ENCODE peak calls at places on chromosome 20, in five cellular contexts. One of them, this sample, is unnamed.

GRCh38 chr20:53844259-53844658 is 226.1 kb downstream of the BCAS1 start:
- DNase-seq in Calu3: no peak
- DNase-seq in H4: no peak
- DNase-seq in cerebellum: no peak
- DNase-seq in stromal cell of bone marrow: no peak
- DNase-seq in this sample: no peak

GRCh38 chr20:2942439-2942838 is 69.2 kb downstream of the PTPRA start:
- DNase-seq in stromal cell of bone marrow: peak
- DNase-seq in H4: no peak
- DNase-seq in cerebellum: no peak
- DNase-seq in Calu3: no peak
- DNase-seq in this sample: peak

GRCh38 chr20:20003088-20003954 is 13.8 kb upstream of the NAA20 start:
- DNase-seq in stromal cell of bone marrow: no peak
- DNase-seq in H4: no peak
- DNase-seq in Calu3: no peak
- DNase-seq in cerebellum: no peak
- DNase-seq in this sample: no peak

GRCh38 chr20:56762829-56763228 is 133.7 kb downstream of the TFAP2C start:
- DNase-seq in stromal cell of bone marrow: no peak
- DNase-seq in cerebellum: no peak
- DNase-seq in H4: no peak
- DNase-seq in Calu3: no peak
- DNase-seq in this sample: no peak

GRCh38 chr20:2593756-2594155 is 57.4 kb downstream of the TMC2 start:
- DNase-seq in stromal cell of bone marrow: no peak
- DNase-seq in cerebellum: no peak
- DNase-seq in Calu3: no peak
- DNase-seq in H4: no peak
- DNase-seq in this sample: no peak

GRCh38 chr20:25301357-25301920 is 53.6 kb downstream of the PYGB start:
- DNase-seq in H4: no peak
- DNase-seq in cerebellum: no peak
- DNase-seq in Calu3: no peak
- DNase-seq in stromal cell of bone marrow: no peak
- DNase-seq in this sample: no peak

GRCh38 chr20:33482581-33482980 is 7.3 kb upstream of the CBFA2T2 start:
- DNase-seq in stromal cell of bone marrow: no peak
- DNase-seq in Calu3: no peak
- DNase-seq in cerebellum: no peak
- DNase-seq in H4: no peak
- DNase-seq in this sample: no peak

GRCh38 chr20:46767127-46767761 is 57.8 kb downstream of the SLC2A10 start:
- DNase-seq in H4: peak
- DNase-seq in cerebellum: no peak
- DNase-seq in stromal cell of bone marrow: peak
- DNase-seq in Calu3: peak
- DNase-seq in this sample: peak

GRCh38 chr20:51541189-51542032 is 1.1 kb downstream of the NFATC2 start:
- DNase-seq in H4: no peak
- DNase-seq in stromal cell of bone marrow: peak
- DNase-seq in Calu3: peak
- DNase-seq in cerebellum: no peak
- DNase-seq in this sample: peak

GRCh38 chr20:37989601-37990001 is 43.7 kb downstream of the TTI1 start:
- DNase-seq in H4: no peak
- DNase-seq in Calu3: peak
- DNase-seq in cerebellum: peak
- DNase-seq in stromal cell of bone marrow: no peak
- DNase-seq in this sample: peak

GRCh38 chr20:48282591-48283228 is 497.4 kb upstream of the SULF2 start:
- DNase-seq in Calu3: peak
- DNase-seq in cerebellum: no peak
- DNase-seq in H4: peak
- DNase-seq in stromal cell of bone marrow: no peak
- DNase-seq in this sample: no peak

GRCh38 chr20:7916648-7917047 is 23.6 kb downstream of the HAO1 start:
- DNase-seq in cerebellum: no peak
- DNase-seq in H4: no peak
- DNase-seq in Calu3: no peak
- DNase-seq in stromal cell of bone marrow: no peak
- DNase-seq in this sample: no peak

GRCh38 chr20:44029848-44030230 is 115.2 kb downstream of the TOX2 start:
- DNase-seq in Calu3: no peak
- DNase-seq in stromal cell of bone marrow: no peak
- DNase-seq in H4: no peak
- DNase-seq in cerebellum: no peak
- DNase-seq in this sample: no peak

GRCh38 chr20:38617011-38617829 is 15.6 kb downstream of the ARHGAP40 start:
- DNase-seq in stromal cell of bone marrow: no peak
- DNase-seq in H4: no peak
- DNase-seq in Calu3: peak
- DNase-seq in cerebellum: no peak
- DNase-seq in this sample: no peak

GRCh38 chr20:63091901-63092659 is 85.3 kb upstream of the BHLHE23 start:
- DNase-seq in Calu3: no peak
- DNase-seq in stromal cell of bone marrow: no peak
- DNase-seq in cerebellum: no peak
- DNase-seq in H4: no peak
- DNase-seq in this sample: no peak

GRCh38 chr20:63116412-63117106 is 99.4 kb downstream of the YTHDF1 start:
- DNase-seq in H4: no peak
- DNase-seq in stromal cell of bone marrow: no peak
- DNase-seq in Calu3: no peak
- DNase-seq in cerebellum: peak
- DNase-seq in this sample: peak

GRCh38 chr20:37161830-37162549 is 17.1 kb upstream of the RPN2 start:
- DNase-seq in stromal cell of bone marrow: no peak
- DNase-seq in Calu3: no peak
- DNase-seq in cerebellum: no peak
- DNase-seq in H4: no peak
- DNase-seq in this sample: no peak

GRCh38 chr20:14622796-14623195 is 285.4 kb upstream of the FLRT3 start:
- DNase-seq in cerebellum: no peak
- DNase-seq in H4: peak
- DNase-seq in stromal cell of bone marrow: peak
- DNase-seq in Calu3: peak
- DNase-seq in this sample: no peak

GRCh38 chr20:56428881-56429280 is 16.8 kb downstream of the CASS4 start:
- DNase-seq in H4: no peak
- DNase-seq in cerebellum: no peak
- DNase-seq in stromal cell of bone marrow: no peak
- DNase-seq in Calu3: no peak
- DNase-seq in this sample: no peak

GRCh38 chr20:58717278-58718091 is 24.9 kb downstream of the NPEPL1 start:
- DNase-seq in stromal cell of bone marrow: no peak
- DNase-seq in H4: peak
- DNase-seq in Calu3: no peak
- DNase-seq in cerebellum: no peak
- DNase-seq in this sample: no peak

GRCh38 chr20:6420336-6420735 is 297.5 kb upstream of the FERMT1 start:
- DNase-seq in H4: no peak
- DNase-seq in Calu3: no peak
- DNase-seq in cerebellum: no peak
- DNase-seq in stromal cell of bone marrow: no peak
- DNase-seq in this sample: no peak

GRCh38 chr20:62989201-62989601 is 17.6 kb downstream of the BHLHE23 start:
- DNase-seq in H4: peak
- DNase-seq in cerebellum: no peak
- DNase-seq in stromal cell of bone marrow: no peak
- DNase-seq in Calu3: no peak
- DNase-seq in this sample: no peak

GRCh38 chr20:19911810-19912382 is 105.3 kb upstream of the NAA20 start:
- DNase-seq in Calu3: no peak
- DNase-seq in H4: no peak
- DNase-seq in cerebellum: no peak
- DNase-seq in stromal cell of bone marrow: no peak
- DNase-seq in this sample: no peak

GRCh38 chr20:56215115-56215514 is 33.4 kb upstream of the MC3R start:
- DNase-seq in Calu3: no peak
- DNase-seq in H4: no peak
- DNase-seq in stromal cell of bone marrow: no peak
- DNase-seq in cerebellum: no peak
- DNase-seq in this sample: no peak

GRCh38 chr20:44629017-44629385 is 22.5 kb downstream of the ADA start:
- DNase-seq in H4: no peak
- DNase-seq in Calu3: no peak
- DNase-seq in cerebellum: no peak
- DNase-seq in stromal cell of bone marrow: no peak
- DNase-seq in this sample: no peak

GRCh38 chr20:31630187-31630790 is 7.4 kb upstream of the COX4I2 start:
- DNase-seq in cerebellum: peak
- DNase-seq in H4: no peak
- DNase-seq in Calu3: no peak
- DNase-seq in stromal cell of bone marrow: no peak
- DNase-seq in this sample: peak

GRCh38 chr20:49186535-49187329 is 1.4 kb downstream of the STAU1 start:
- DNase-seq in cerebellum: peak
- DNase-seq in H4: peak
- DNase-seq in Calu3: peak
- DNase-seq in stromal cell of bone marrow: peak
- DNase-seq in this sample: peak

GRCh38 chr20:55488593-55488992 is 516.7 kb downstream of the CBLN4 start:
- DNase-seq in H4: no peak
- DNase-seq in stromal cell of bone marrow: no peak
- DNase-seq in cerebellum: no peak
- DNase-seq in Calu3: no peak
- DNase-seq in this sample: no peak

GRCh38 chr20:56417911-56418310 is 5.9 kb downstream of the CASS4 start:
- DNase-seq in cerebellum: no peak
- DNase-seq in Calu3: no peak
- DNase-seq in stromal cell of bone marrow: no peak
- DNase-seq in H4: no peak
- DNase-seq in this sample: no peak

GRCh38 chr20:3051385-3052019 is 5.7 kb downstream of the MRPS26 start:
- DNase-seq in H4: no peak
- DNase-seq in stromal cell of bone marrow: no peak
- DNase-seq in Calu3: no peak
- DNase-seq in cerebellum: no peak
- DNase-seq in this sample: no peak

GRCh38 chr20:56875052-56875663 is 246.1 kb downstream of the TFAP2C start:
- DNase-seq in H4: peak
- DNase-seq in Calu3: peak
- DNase-seq in stromal cell of bone marrow: peak
- DNase-seq in cerebellum: no peak
- DNase-seq in this sample: no peak

GRCh38 chr20:54219751-54220426 is 12.0 kb downstream of the PFDN4 start:
- DNase-seq in cerebellum: peak
- DNase-seq in H4: peak
- DNase-seq in Calu3: peak
- DNase-seq in stromal cell of bone marrow: peak
- DNase-seq in this sample: peak

This sample was measured in G401.